ENCODE peak calls at places on chromosomes 6 and 20, in five cellular contexts. One of them, this sample, is unnamed.

GRCh38 chr6:95249176-95249575 is 328.2 kb upstream of the MANEA start:
- DNase-seq in mucosa of descending colon: no peak
- DNase-seq in cardiac muscle cell: no peak
- DNase-seq in stomach: no peak
- DNase-seq in right lobe of liver: no peak
- DNase-seq in this sample: no peak

GRCh38 chr6:95614094-95614493 is 36.8 kb downstream of the MANEA start:
- DNase-seq in mucosa of descending colon: no peak
- DNase-seq in cardiac muscle cell: no peak
- DNase-seq in stomach: no peak
- DNase-seq in right lobe of liver: no peak
- DNase-seq in this sample: no peak

GRCh38 chr6:9732056-9732455 is 682.8 kb downstream of the TFAP2A start:
- DNase-seq in mucosa of descending colon: no peak
- DNase-seq in cardiac muscle cell: no peak
- DNase-seq in stomach: no peak
- DNase-seq in right lobe of liver: no peak
- DNase-seq in this sample: no peak

GRCh38 chr6:157632821-157633220 is 190.2 kb upstream of the SNX9 start:
- DNase-seq in mucosa of descending colon: no peak
- DNase-seq in cardiac muscle cell: no peak
- DNase-seq in stomach: no peak
- DNase-seq in right lobe of liver: no peak
- DNase-seq in this sample: no peak

GRCh38 chr6:71262914-71263313 is 25.7 kb upstream of the OGFRL1 start:
- DNase-seq in mucosa of descending colon: no peak
- DNase-seq in cardiac muscle cell: no peak
- DNase-seq in stomach: no peak
- DNase-seq in right lobe of liver: no peak
- DNase-seq in this sample: no peak

GRCh38 chr6:168640738-168641137 is 199.8 kb downstream of the SMOC2 start:
- DNase-seq in mucosa of descending colon: no peak
- DNase-seq in cardiac muscle cell: no peak
- DNase-seq in stomach: no peak
- DNase-seq in right lobe of liver: no peak
- DNase-seq in this sample: no peak

GRCh38 chr6:40710626-40711354 is 123.6 kb upstream of the LRFN2 start:
- DNase-seq in mucosa of descending colon: no peak
- DNase-seq in cardiac muscle cell: no peak
- DNase-seq in stomach: no peak
- DNase-seq in right lobe of liver: no peak
- DNase-seq in this sample: no peak

GRCh38 chr20:45827030-45827652 is at the start of gene TNNC2:
- DNase-seq in mucosa of descending colon: no peak
- DNase-seq in cardiac muscle cell: no peak
- DNase-seq in stomach: no peak
- DNase-seq in right lobe of liver: no peak
- DNase-seq in this sample: no peak

GRCh38 chr6:60687085-60687484 is 1598.9 kb downstream of the KHDRBS2 start:
- DNase-seq in mucosa of descending colon: no peak
- DNase-seq in cardiac muscle cell: no peak
- DNase-seq in stomach: no peak
- DNase-seq in right lobe of liver: no peak
- DNase-seq in this sample: no peak

GRCh38 chr6:135703621-135704020 is 147.9 kb upstream of the PDE7B start:
- DNase-seq in mucosa of descending colon: no peak
- DNase-seq in cardiac muscle cell: no peak
- DNase-seq in stomach: no peak
- DNase-seq in right lobe of liver: no peak
- DNase-seq in this sample: no peak

GRCh38 chr20:25047766-25048165 is 10.2 kb downstream of the ACSS1 start:
- DNase-seq in mucosa of descending colon: peak
- DNase-seq in cardiac muscle cell: no peak
- DNase-seq in stomach: peak
- DNase-seq in right lobe of liver: no peak
- DNase-seq in this sample: no peak

GRCh38 chr6:155519339-155519738 is 63.7 kb upstream of the NOX3 start:
- DNase-seq in mucosa of descending colon: no peak
- DNase-seq in cardiac muscle cell: no peak
- DNase-seq in stomach: no peak
- DNase-seq in right lobe of liver: no peak
- DNase-seq in this sample: no peak

GRCh38 chr6:52417675-52418111 is 2.4 kb upstream of the EFHC1 start:
- DNase-seq in mucosa of descending colon: no peak
- DNase-seq in cardiac muscle cell: no peak
- DNase-seq in stomach: peak
- DNase-seq in right lobe of liver: no peak
- DNase-seq in this sample: no peak

GRCh38 chr6:68343901-68344300 is 291.2 kb upstream of the ADGRB3 start:
- DNase-seq in mucosa of descending colon: no peak
- DNase-seq in cardiac muscle cell: peak
- DNase-seq in stomach: no peak
- DNase-seq in right lobe of liver: peak
- DNase-seq in this sample: no peak

GRCh38 chr6:79117752-79118151 is 39.7 kb upstream of the PHIP start:
- DNase-seq in mucosa of descending colon: no peak
- DNase-seq in cardiac muscle cell: no peak
- DNase-seq in stomach: no peak
- DNase-seq in right lobe of liver: no peak
- DNase-seq in this sample: no peak

GRCh38 chr6:127550403-127550802 is 26.6 kb upstream of the C6orf58 start:
- DNase-seq in mucosa of descending colon: no peak
- DNase-seq in cardiac muscle cell: no peak
- DNase-seq in stomach: no peak
- DNase-seq in right lobe of liver: no peak
- DNase-seq in this sample: no peak

GRCh38 chr20:64136004-64136710 is 28.1 kb upstream of the MYT1 start:
- DNase-seq in mucosa of descending colon: no peak
- DNase-seq in cardiac muscle cell: no peak
- DNase-seq in stomach: no peak
- DNase-seq in right lobe of liver: peak
- DNase-seq in this sample: no peak

GRCh38 chr6:85118233-85118632 is 331.6 kb upstream of the NT5E start:
- DNase-seq in mucosa of descending colon: no peak
- DNase-seq in cardiac muscle cell: no peak
- DNase-seq in stomach: no peak
- DNase-seq in right lobe of liver: no peak
- DNase-seq in this sample: no peak
- TF ChIP-seq CTCF in mucosa of descending colon: no peak
- TF ChIP-seq CTCF in cardiac muscle cell: peak
- TF ChIP-seq CTCF in stomach: no peak
- TF ChIP-seq CTCF in right lobe of liver: no peak
- TF ChIP-seq CTCF in this sample: no peak

GRCh38 chr6:43286995-43287716 is 10.9 kb upstream of the SLC22A7 start:
- DNase-seq in mucosa of descending colon: no peak
- DNase-seq in cardiac muscle cell: peak
- DNase-seq in stomach: no peak
- DNase-seq in right lobe of liver: no peak
- DNase-seq in this sample: no peak
- TF ChIP-seq CTCF in mucosa of descending colon: no peak
- TF ChIP-seq CTCF in cardiac muscle cell: peak
- TF ChIP-seq CTCF in stomach: no peak
- TF ChIP-seq CTCF in right lobe of liver: peak
- TF ChIP-seq CTCF in this sample: no peak

DNA sequence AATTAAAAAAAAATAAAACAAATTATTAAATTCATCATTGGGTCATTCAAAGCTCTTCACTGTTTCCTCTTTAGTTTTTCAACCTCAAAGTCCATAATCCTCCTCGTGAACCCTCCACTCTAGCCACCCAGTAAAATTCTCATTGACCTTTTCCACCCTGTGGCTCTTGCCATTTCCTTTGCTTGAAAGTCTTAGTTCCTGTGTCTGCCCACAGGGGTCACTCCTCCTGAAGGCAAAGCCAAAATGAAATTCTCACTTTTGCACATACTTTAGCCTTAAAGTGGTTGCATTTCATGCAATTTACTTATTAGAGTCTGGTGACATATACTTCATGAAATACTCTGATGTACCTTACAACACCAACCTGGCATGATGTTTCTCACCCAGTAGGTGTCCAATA is 263.7 kb downstream of the BMP2 start:
- DNase-seq in mucosa of descending colon: no peak
- DNase-seq in cardiac muscle cell: no peak
- DNase-seq in stomach: no peak
- DNase-seq in right lobe of liver: no peak
- DNase-seq in this sample: no peak
- TF ChIP-seq CTCF in mucosa of descending colon: no peak
- TF ChIP-seq CTCF in cardiac muscle cell: peak
- TF ChIP-seq CTCF in stomach: no peak
- TF ChIP-seq CTCF in right lobe of liver: no peak
- TF ChIP-seq CTCF in this sample: peak

GRCh38 chr6:38719358-38719757 is 4.2 kb downstream of the DNAH8 start:
- DNase-seq in mucosa of descending colon: no peak
- DNase-seq in cardiac muscle cell: no peak
- DNase-seq in stomach: no peak
- DNase-seq in right lobe of liver: no peak
- DNase-seq in this sample: no peak

GRCh38 chr6:38716825-38717224 is 1.7 kb downstream of the DNAH8 start:
- DNase-seq in mucosa of descending colon: no peak
- DNase-seq in cardiac muscle cell: no peak
- DNase-seq in stomach: no peak
- DNase-seq in right lobe of liver: no peak
- DNase-seq in this sample: no peak

GRCh38 chr6:38722037-38722436 is 6.9 kb downstream of the DNAH8 start:
- DNase-seq in mucosa of descending colon: no peak
- DNase-seq in cardiac muscle cell: no peak
- DNase-seq in stomach: no peak
- DNase-seq in right lobe of liver: no peak
- DNase-seq in this sample: no peak

GRCh38 chr6:38722727-38723334 is 7.7 kb downstream of the DNAH8 start:
- DNase-seq in mucosa of descending colon: no peak
- DNase-seq in cardiac muscle cell: no peak
- DNase-seq in stomach: no peak
- DNase-seq in right lobe of liver: no peak
- DNase-seq in this sample: no peak

GRCh38 chr6:38720295-38720694 is 5.2 kb downstream of the DNAH8 start:
- DNase-seq in mucosa of descending colon: no peak
- DNase-seq in cardiac muscle cell: no peak
- DNase-seq in stomach: no peak
- DNase-seq in right lobe of liver: no peak
- DNase-seq in this sample: no peak
- TF ChIP-seq CTCF in mucosa of descending colon: no peak
- TF ChIP-seq CTCF in cardiac muscle cell: peak
- TF ChIP-seq CTCF in stomach: no peak
- TF ChIP-seq CTCF in right lobe of liver: peak
- TF ChIP-seq CTCF in this sample: no peak

GRCh38 chr6:159168536-159169192 is 536 bp upstream of the FNDC1 start:
- DNase-seq in mucosa of descending colon: peak
- DNase-seq in cardiac muscle cell: peak
- DNase-seq in stomach: peak
- DNase-seq in right lobe of liver: peak
- DNase-seq in this sample: no peak
- TF ChIP-seq CTCF in mucosa of descending colon: no peak
- TF ChIP-seq CTCF in cardiac muscle cell: peak
- TF ChIP-seq CTCF in stomach: no peak
- TF ChIP-seq CTCF in right lobe of liver: no peak
- TF ChIP-seq CTCF in this sample: peak

GRCh38 chr6:106899697-106900096 is 74.8 kb downstream of the CD24 start:
- DNase-seq in mucosa of descending colon: no peak
- DNase-seq in cardiac muscle cell: no peak
- DNase-seq in stomach: no peak
- DNase-seq in right lobe of liver: no peak
- DNase-seq in this sample: no peak
- TF ChIP-seq CTCF in mucosa of descending colon: no peak
- TF ChIP-seq CTCF in cardiac muscle cell: no peak
- TF ChIP-seq CTCF in stomach: no peak
- TF ChIP-seq CTCF in right lobe of liver: no peak
- TF ChIP-seq CTCF in this sample: no peak

DNA sequence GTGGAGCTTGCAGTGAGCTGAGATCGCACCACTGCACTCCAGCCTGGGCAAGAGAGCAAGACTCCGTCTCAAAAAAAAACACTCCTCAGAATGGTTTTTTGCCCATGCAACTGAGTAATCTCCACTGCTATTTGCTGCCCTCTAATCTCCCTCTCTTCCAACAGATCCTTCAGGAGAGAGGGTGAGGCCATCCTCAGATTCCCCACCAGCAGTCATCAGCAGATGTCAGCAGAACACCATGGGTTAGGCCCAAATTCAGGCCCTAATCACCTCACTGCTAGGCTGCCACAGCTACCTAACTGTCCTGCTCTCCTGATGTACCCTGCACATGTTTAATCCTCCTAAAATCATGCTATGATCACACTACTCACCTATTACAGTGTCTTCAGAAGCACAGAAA is 63.2 kb upstream of the BEND6 start:
- DNase-seq in mucosa of descending colon: no peak
- DNase-seq in cardiac muscle cell: no peak
- DNase-seq in stomach: no peak
- DNase-seq in right lobe of liver: no peak
- DNase-seq in this sample: no peak
- TF ChIP-seq CTCF in mucosa of descending colon: no peak
- TF ChIP-seq CTCF in cardiac muscle cell: no peak
- TF ChIP-seq CTCF in stomach: no peak
- TF ChIP-seq CTCF in right lobe of liver: no peak
- TF ChIP-seq CTCF in this sample: no peak

GRCh38 chr6:19322691-19323470 is 514.3 kb upstream of the ID4 start:
- DNase-seq in mucosa of descending colon: no peak
- DNase-seq in cardiac muscle cell: no peak
- DNase-seq in stomach: no peak
- DNase-seq in right lobe of liver: no peak
- DNase-seq in this sample: no peak
- TF ChIP-seq CTCF in mucosa of descending colon: no peak
- TF ChIP-seq CTCF in cardiac muscle cell: peak
- TF ChIP-seq CTCF in stomach: no peak
- TF ChIP-seq CTCF in right lobe of liver: no peak
- TF ChIP-seq CTCF in this sample: peak

GRCh38 chr20:61535956-61536355 is 283.9 kb downstream of the CDH4 start:
- DNase-seq in mucosa of descending colon: no peak
- DNase-seq in cardiac muscle cell: no peak
- DNase-seq in stomach: no peak
- DNase-seq in right lobe of liver: no peak
- DNase-seq in this sample: no peak
- TF ChIP-seq CTCF in mucosa of descending colon: no peak
- TF ChIP-seq CTCF in cardiac muscle cell: no peak
- TF ChIP-seq CTCF in stomach: no peak
- TF ChIP-seq CTCF in right lobe of liver: no peak
- TF ChIP-seq CTCF in this sample: no peak

This sample was measured in osteocyte.